ENCODE peak calls at places on chromosomes 1 and 21, in eight cellular contexts. O is psoas muscle, K is brain microvascular endothelial cell, F is tibial nerve, A is lung, Q is body of pancreas, D is right lobe of liver, J is uterus. W is an unnamed sample. For H3K27me3, the result is how much of the 10 kb centered on the place peaks cover.

GRCh38 chr21:41868062-41868710 is 11.0 kb downstream of the PRDM15 start:
- DNase-seq in Q (no peak), F (no peak), K (no peak), D (no peak), O (no peak), J (no peak), A (no peak), W (no peak)

GRCh38 chr1:94739521-94740061 is 80.6 kb upstream of the SLC44A3 start:
- DNase-seq in Q (peak), O (peak), D (no peak), F (no peak), K (peak), A (no peak), J (no peak), W (no peak)

GRCh38 chr1:248691567-248692155 is 10.9 kb downstream of the OR14I1 start:
- DNase-seq in J (no peak), A (no peak), O (no peak), F (no peak), Q (no peak), K (no peak), D (no peak), W (no peak)

GRCh38 chr1:64112281-64112680 is 91.1 kb upstream of the UBE2U start:
- DNase-seq in A (no peak), D (no peak), K (peak), O (no peak), Q (no peak), J (no peak), F (no peak), W (peak)

GRCh38 chr1:234874291-234875288 is 254.0 kb downstream of the TOMM20 start:
- DNase-seq in F (no peak), D (peak), K (no peak), J (no peak), Q (no peak), O (no peak), A (peak), W (no peak)

GRCh38 chr1:238660849-238661248 is 725.5 kb upstream of the CHRM3 start:
- DNase-seq in K (peak), Q (no peak), J (no peak), D (no peak), O (no peak), F (no peak), A (no peak), W (no peak)

GRCh38 chr1:47992720-47993119 is 4.5 kb downstream of the TRABD2B start:
- DNase-seq in J (no peak), K (no peak), A (no peak), F (peak), O (peak), Q (no peak), D (no peak), W (peak)

GRCh38 chr1:178497903-178498478 is 1.2 kb upstream of the CLEC20A start:
- DNase-seq in A (no peak), O (no peak), Q (no peak), J (no peak), D (no peak), K (no peak), F (no peak), W (peak)

GRCh38 chr1:12434174-12434573 is 183.8 kb downstream of the DHRS3 start:
- DNase-seq in F (no peak), D (no peak), Q (no peak), A (no peak), O (no peak), J (no peak), K (peak), W (no peak)

GRCh38 chr1:232627645-232628334 is 2.1 kb downstream of the SIPA1L2 start:
- DNase-seq in D (no peak), O (no peak), Q (peak), J (no peak), K (no peak), A (no peak), F (no peak), W (peak)

GRCh38 chr21:29316029-29316742 is 17.5 kb downstream of the BACH1 start:
- DNase-seq in F (no peak), K (no peak), O (no peak), J (no peak), Q (no peak), D (no peak), A (no peak), W (no peak)

GRCh38 chr1:66374561-66375111 is 159.3 kb upstream of the SGIP1 start:
- DNase-seq in F (no peak), J (no peak), O (no peak), A (no peak), K (peak), Q (no peak), D (no peak), W (no peak)

GRCh38 chr21:41953831-41954653 is at the start of gene C2CD2:
- DNase-seq in A (peak), K (no peak), Q (peak), F (no peak), J (peak), O (peak), D (peak), W (peak)

GRCh38 chr1:235642021-235642942 is 7.3 kb downstream of the GNG4 start:
- DNase-seq in J (no peak), O (no peak), Q (no peak), D (no peak), K (peak), F (no peak), A (no peak), W (peak)

GRCh38 chr1:94011709-94012590 is 102.7 kb upstream of the GCLM start:
- DNase-seq in A (no peak), D (no peak), O (no peak), F (no peak), Q (no peak), J (no peak), K (no peak), W (peak)

GRCh38 chr1:34127006-34128000 is 37.7 kb downstream of the CSMD2 start:
- DNase-seq in J (no peak), O (no peak), D (no peak), K (no peak), A (no peak), F (no peak), Q (no peak), W (peak)

GRCh38 chr1:152519876-152520275 is 5.6 kb downstream of the CRCT1 start:
- DNase-seq in F (no peak), A (no peak), Q (no peak), D (no peak), J (no peak), O (no peak), K (no peak), W (no peak)

GRCh38 chr21:35367558-35367957 is 318.5 kb upstream of the RUNX1 start:
- DNase-seq in J (no peak), D (no peak), K (no peak), O (no peak), A (no peak), F (no peak), Q (no peak), W (no peak)

GRCh38 chr1:110152133-110152785 is 2.0 kb downstream of the SLC6A17 start:
- DNase-seq in K (peak), O (no peak), A (no peak), F (no peak), Q (no peak), J (no peak), D (no peak), W (no peak)

GRCh38 chr1:204356997-204357396 is 2.7 kb downstream of the PLEKHA6 start:
- DNase-seq in K (no peak), J (no peak), F (no peak), A (no peak), Q (no peak), D (no peak), O (no peak), W (no peak)
- H3K27me3 ChIP-seq in K (under half), J (under half), F (under half), A (under half), Q (under half), D (under half), O (under half), W (under half)

GRCh38 chr1:15180945-15181523 is 27.5 kb downstream of the TMEM51 start:
- DNase-seq in F (no peak), K (no peak), J (no peak), O (no peak), A (no peak), D (no peak), Q (no peak), W (no peak)
- H3K27ac ChIP-seq in F (no peak), K (no peak), J (no peak), O (no peak), A (no peak), D (no peak), Q (peak), W (no peak)

DNA sequence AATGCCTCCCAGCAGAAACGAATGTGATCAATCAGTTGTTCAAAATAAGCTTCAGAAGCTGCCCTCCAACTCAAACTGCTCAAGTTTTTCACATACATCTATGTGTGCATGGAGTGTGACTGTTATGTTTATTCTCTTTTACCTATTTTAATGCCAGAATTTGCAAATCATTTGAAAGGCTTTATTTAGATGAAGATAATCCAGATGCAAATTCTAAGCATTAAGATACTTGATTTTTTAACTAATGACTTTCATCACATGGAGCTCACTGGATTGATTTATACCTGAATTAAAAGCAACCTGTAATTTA is 69.5 kb downstream of the PLD5 start:
- DNase-seq in Q (no peak), F (no peak), K (no peak), O (no peak), A (no peak), D (no peak), J (no peak), W (no peak)
- H3K27me3 ChIP-seq in Q (under half), F (under half), K (under half), O (under half), A (under half), D (under half), J (under half), W (under half)

GRCh38 chr1:244350027-244350426 is 101.7 kb downstream of the ADSS2 start:
- DNase-seq in K (no peak), Q (no peak), D (no peak), O (no peak), A (no peak), J (no peak), F (no peak), W (no peak)
- H3K27ac ChIP-seq in K (peak), Q (no peak), D (no peak), O (no peak), A (no peak), J (no peak), F (no peak), W (no peak)

W was measured in endodermal cell.